ENCODE peak calls at places on chromosome 15, in ten cellular contexts. M, D, U, I, N, J, B, H, Q and C are unnamed samples.

GRCh38 chr15:44550256-44550655 is 13.3 kb downstream of the EIF3J start:
- DNase-seq in I (no peak), M (peak), Q (no peak), H (no peak), N (no peak), B (no peak), J (no peak), D (no peak), U (no peak), C (no peak)

GRCh38 chr15:85423256-85423655 is 42.9 kb downstream of the AKAP13 start:
- DNase-seq in Q (no peak), B (no peak), I (no peak), J (no peak), D (no peak), N (no peak), H (no peak), M (no peak), U (no peak), C (no peak)

GRCh38 chr15:98715401-98715800 is 67.1 kb downstream of the IGF1R start:
- DNase-seq in D (no peak), B (no peak), M (peak), U (no peak), I (no peak), N (no peak), H (no peak), J (no peak), Q (no peak), C (no peak)

GRCh38 chr15:86620113-86620512 is 540.4 kb downstream of the AGBL1 start:
- DNase-seq in I (no peak), J (no peak), U (no peak), H (no peak), Q (no peak), B (no peak), M (no peak), N (no peak), D (no peak), C (no peak)

GRCh38 chr15:88810449-88810848 is 7.2 kb downstream of the ACAN start:
- DNase-seq in I (no peak), N (no peak), J (no peak), D (peak), B (no peak), Q (no peak), M (peak), U (no peak), H (no peak), C (no peak)

GRCh38 chr15:29826908-29827307 is 4.6 kb upstream of the TJP1 start:
- DNase-seq in J (no peak), H (no peak), D (no peak), M (no peak), U (no peak), B (no peak), I (no peak), Q (no peak), N (no peak), C (no peak)

GRCh38 chr15:85849946-85850345 is 55.2 kb upstream of the KLHL25 start:
- DNase-seq in H (no peak), I (no peak), U (no peak), D (no peak), B (no peak), M (no peak), Q (no peak), J (no peak), N (no peak), C (no peak)

GRCh38 chr15:66655511-66655910 is 46.5 kb upstream of the SMAD6 start:
- DNase-seq in J (no peak), M (no peak), H (no peak), N (no peak), B (no peak), Q (no peak), U (no peak), I (no peak), D (peak), C (no peak)

GRCh38 chr15:47333758-47334157 is 383.5 kb upstream of the SEMA6D start:
- DNase-seq in J (no peak), M (no peak), U (no peak), I (no peak), N (no peak), H (no peak), D (no peak), B (no peak), Q (no peak), C (no peak)

GRCh38 chr15:84967380-84967779 is 14.3 kb upstream of the PDE8A start:
- DNase-seq in M (no peak), I (no peak), D (no peak), J (no peak), H (no peak), N (no peak), U (no peak), Q (no peak), B (no peak), C (no peak)

GRCh38 chr15:40787344-40787841 is 17.6 kb downstream of the C15orf62 start:
- DNase-seq in B (no peak), I (no peak), U (no peak), H (peak), N (peak), Q (no peak), M (peak), J (no peak), D (no peak), C (peak)

GRCh38 chr15:81108427-81108826 is 25.6 kb upstream of the CFAP161 start:
- DNase-seq in Q (no peak), D (no peak), N (no peak), U (no peak), B (no peak), H (no peak), J (no peak), M (peak), I (no peak), C (no peak)

GRCh38 chr15:43285609-43286037 is 18.9 kb upstream of the TGM5 start:
- DNase-seq in J (no peak), Q (no peak), M (peak), D (peak), B (no peak), I (peak), H (peak), U (peak), N (no peak), C (no peak)